ENCODE peak calls at places on chromosomes 5 and 9, in five cellular contexts. X is IMR-90, J is cardiac muscle cell, T is GM12878, Z is ascending aorta. F is an unnamed sample. For H3K36me3 and H3K4me1, the result is how much of the 10 kb centered on the place peaks cover.

GRCh38 chr9:129595323-129595741 is 25.6 kb downstream of the C9orf50 start:
- DNase-seq in X (peak), J (no peak), T (no peak), Z (no peak), F (no peak)

GRCh38 chr9:2234371-2234893 is 219.3 kb downstream of the SMARCA2 start:
- DNase-seq in T (no peak), J (peak), Z (no peak), X (peak), F (no peak)

GRCh38 chr5:115713408-115713807 is 87.6 kb upstream of the TMED7 start:
- DNase-seq in X (no peak), J (no peak), Z (no peak), T (no peak), F (no peak)

GRCh38 chr9:94922098-94922607 is 195.7 kb downstream of the AOPEP start:
- DNase-seq in T (no peak), X (peak), Z (no peak), J (no peak), F (no peak)

GRCh38 chr9:94120854-94121376 is 36.7 kb downstream of the PTPDC1 start:
- DNase-seq in T (no peak), X (no peak), J (no peak), Z (no peak), F (no peak)

GRCh38 chr5:171483453-171484177 is 64.2 kb downstream of the FGF18 start:
- DNase-seq in X (peak), Z (peak), T (no peak), J (no peak), F (no peak)

GRCh38 chr9:116342071-116342470 is 188.5 kb downstream of the PAPPA start:
- DNase-seq in J (no peak), Z (no peak), X (no peak), T (no peak), F (no peak)

GRCh38 chr5:89844548-89844947 is 565.0 kb downstream of the CETN3 start:
- DNase-seq in J (no peak), T (no peak), X (no peak), Z (no peak), F (no peak)

GRCh38 chr5:133910596-133910995 is 57.8 kb downstream of the C5orf15 start:
- DNase-seq in Z (no peak), J (peak), T (no peak), X (no peak), F (no peak)

GRCh38 chr5:42943931-42944631 is 96.0 kb downstream of the ANXA2R start:
- DNase-seq in Z (no peak), T (no peak), J (peak), X (peak), F (no peak)

GRCh38 chr9:3916984-3917383 is 382.9 kb downstream of the GLIS3 start:
- DNase-seq in Z (no peak), X (peak), J (no peak), T (no peak), F (no peak)

GRCh38 chr9:33628865-33629410 is 104.9 kb downstream of the ANKRD18B start:
- DNase-seq in J (no peak), Z (no peak), X (no peak), T (no peak), F (no peak)

DNA sequence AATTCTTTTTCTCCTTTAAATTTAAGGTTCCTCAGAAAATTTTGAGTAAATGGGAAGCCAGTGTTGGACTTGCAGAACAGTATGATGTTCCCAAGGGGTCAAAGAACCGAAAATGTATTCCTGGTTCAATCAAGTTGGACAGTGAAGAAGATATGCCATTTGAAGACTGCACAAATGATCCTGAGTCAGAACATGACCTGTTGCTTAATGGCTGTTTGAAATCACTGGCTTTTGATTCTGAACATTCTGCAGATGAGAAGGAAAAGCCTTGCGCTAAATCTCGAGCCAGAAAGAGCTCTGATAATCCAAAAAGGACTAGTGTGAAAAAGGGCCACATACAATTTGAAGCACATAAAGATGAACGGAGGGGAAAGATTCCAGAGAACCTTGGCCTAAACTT is 76.0 kb downstream of the NSD1 start:
- DNase-seq in J (no peak), Z (no peak), T (no peak), X (no peak), F (no peak)
- H3K36me3 ChIP-seq in J (under half), Z (half or more), T (under half), X (under half), F (half or more)

GRCh38 chr5:173721259-173722232 is 105.1 kb upstream of the BOD1 start:
- DNase-seq in T (no peak), J (no peak), Z (no peak), X (no peak), F (no peak)
- TF ChIP-seq CTCF in T (no peak), J (no peak), Z (no peak), X (no peak), F (peak)

DNA sequence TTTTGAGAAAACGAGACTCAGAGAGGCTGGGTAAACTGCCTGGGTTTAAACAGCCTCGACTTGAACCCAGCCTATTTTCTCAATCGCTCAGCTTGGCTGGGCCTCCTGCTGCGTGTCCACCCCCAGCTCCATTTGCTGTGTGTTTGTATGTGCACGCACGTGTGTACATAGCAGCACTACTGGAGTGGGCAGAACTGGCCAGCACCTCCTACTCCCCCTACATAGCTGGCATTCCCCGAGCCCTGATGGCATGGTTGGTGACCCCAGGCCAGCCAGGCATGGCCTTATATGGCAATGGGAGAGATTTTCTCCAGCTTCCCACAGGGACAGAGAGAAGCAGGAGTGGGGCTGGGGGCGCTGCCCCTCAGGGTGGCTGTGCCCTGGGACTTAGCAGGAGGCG is 4.1 kb downstream of the AIF1L start:
- DNase-seq in Z (no peak), J (peak), T (no peak), X (no peak), F (no peak)
- H3K4me1 ChIP-seq in Z (under half), J (under half), T (under half), X (under half), F (under half)

GRCh38 chr5:162410365-162410764 is 342.8 kb downstream of the GABRG2 start:
- DNase-seq in X (no peak), Z (no peak), T (no peak), J (no peak), F (no peak)
- H3K36me3 ChIP-seq in X (under half), Z (under half), T (under half), J (under half), F (under half)

DNA sequence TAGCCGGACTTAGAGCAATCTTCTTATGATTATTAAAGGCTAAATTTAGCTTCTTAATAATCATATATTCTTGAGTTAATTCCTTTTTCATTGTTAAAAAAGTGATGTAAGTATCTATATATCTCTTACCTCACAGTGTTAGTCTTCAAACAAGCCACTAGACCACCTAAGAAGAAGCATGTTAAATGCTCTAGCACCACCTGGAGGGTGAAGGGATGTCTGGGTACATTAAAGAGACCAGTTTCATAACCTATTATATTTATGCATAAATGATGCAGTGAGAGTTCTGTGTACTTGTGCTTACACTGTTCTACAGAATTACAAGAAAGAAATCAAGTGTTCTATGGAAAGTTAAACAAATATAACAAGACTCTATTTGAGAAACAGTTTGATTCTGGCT is 55.9 kb upstream of the SLCO6A1 start:
- DNase-seq in Z (no peak), X (no peak), T (no peak), J (peak), F (peak)
- TF ChIP-seq CTCF in Z (no peak), X (no peak), T (peak), J (peak), F (peak)

DNA sequence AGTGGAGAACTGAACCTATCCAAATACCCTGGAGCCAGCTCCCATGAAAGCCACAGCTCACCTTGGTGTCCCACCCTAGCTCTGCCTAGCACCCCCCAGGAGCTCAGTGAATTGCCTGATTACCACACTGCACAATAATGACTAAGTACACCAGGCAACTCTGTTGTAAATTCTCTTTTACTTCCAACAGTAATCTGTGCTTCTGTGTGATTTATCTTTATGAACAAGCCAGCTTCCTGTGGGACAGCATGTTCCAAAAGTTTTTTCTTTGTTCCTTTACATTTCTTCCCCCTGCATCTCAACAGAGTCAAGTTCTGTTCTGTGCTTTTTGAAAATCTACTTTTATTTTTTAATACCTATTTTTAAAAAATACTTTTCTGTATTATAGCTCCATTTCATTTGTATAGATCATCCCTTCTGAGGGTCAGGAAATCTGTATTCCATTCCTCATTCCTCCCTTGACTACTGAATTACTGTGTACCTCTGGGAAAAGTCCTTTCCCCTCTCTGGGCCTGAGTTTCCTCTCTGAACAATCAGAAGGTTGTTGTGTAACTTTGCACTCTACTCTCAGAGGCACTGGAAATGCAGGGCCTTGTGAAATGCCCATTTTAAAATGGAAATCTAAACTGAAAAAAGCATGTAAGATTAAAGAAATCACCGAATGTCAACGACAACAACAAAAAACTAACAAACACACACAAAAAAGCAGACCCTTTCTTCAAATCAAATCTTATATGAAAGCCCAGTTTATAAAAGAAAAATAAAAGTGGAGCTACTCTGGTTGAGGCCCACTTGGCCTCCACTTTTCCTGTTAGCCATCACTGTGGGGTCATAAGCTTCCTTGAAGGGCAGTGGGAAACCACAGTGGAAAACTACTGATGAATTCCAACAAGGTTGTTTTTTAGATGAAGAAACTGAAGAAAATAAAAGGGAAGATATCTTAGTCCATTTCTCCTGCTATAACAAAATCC is 21.8 kb upstream of the GRPEL2 start:
- DNase-seq in Z (no peak), J (no peak), T (no peak), X (peak), F (no peak)
- H3K4me1 ChIP-seq in Z (under half), J (under half), T (under half), X (under half), F (under half)

GRCh38 chr9:36218411-36218901 is 27.7 kb downstream of the CLTA start:
- DNase-seq in Z (no peak), T (no peak), J (no peak), X (no peak), F (no peak)

GRCh38 chr9:36222449-36222848 is 31.7 kb downstream of the CLTA start:
- DNase-seq in T (no peak), X (peak), Z (no peak), J (no peak), F (no peak)

GRCh38 chr9:36218011-36218410 is 27.3 kb downstream of the CLTA start:
- DNase-seq in X (no peak), Z (no peak), J (no peak), T (no peak), F (no peak)

GRCh38 chr9:36217256-36217968 is 26.7 kb downstream of the CLTA start:
- DNase-seq in Z (no peak), X (no peak), T (no peak), J (no peak), F (no peak)

GRCh38 chr9:36221667-36222066 is 30.9 kb downstream of the CLTA start:
- DNase-seq in Z (no peak), X (no peak), T (no peak), J (no peak), F (no peak)
- H3K36me3 ChIP-seq in Z (half or more), X (half or more), T (under half), J (half or more), F (half or more)

GRCh38 chr5:92556747-92557146 is 1024.3 kb downstream of the NR2F1-AS1 start:
- DNase-seq in Z (no peak), X (no peak), T (no peak), J (no peak), F (no peak)

GRCh38 chr5:92548351-92548750 is 1032.7 kb downstream of the NR2F1-AS1 start:
- DNase-seq in T (no peak), X (peak), Z (no peak), J (no peak), F (no peak)

GRCh38 chr5:92554447-92555085 is 1026.5 kb downstream of the NR2F1-AS1 start:
- DNase-seq in J (no peak), Z (no peak), X (no peak), T (no peak), F (no peak)

GRCh38 chr5:92553326-92553725 is 1027.7 kb downstream of the NR2F1-AS1 start:
- DNase-seq in T (no peak), J (no peak), X (no peak), Z (no peak), F (no peak)

GRCh38 chr5:92552206-92553160 is 1028.5 kb downstream of the NR2F1-AS1 start:
- DNase-seq in Z (no peak), T (no peak), J (no peak), X (peak), F (no peak)
- TF ChIP-seq CTCF in Z (no peak), T (no peak), J (no peak), X (no peak), F (no peak)

GRCh38 chr5:147113967-147114366 is 120.9 kb upstream of the STK32A start:
- DNase-seq in T (no peak), X (no peak), Z (no peak), J (no peak), F (no peak)
- H3K4me1 ChIP-seq in T (under half), X (under half), Z (under half), J (under half), F (under half)

F was measured in OCI-LY7.